ENCODE peak calls at places on chromosome 10, in nine cellular contexts. Z is A549, G is gastrocnemius medialis, F is testis, S is Peyer's patch, O is transverse colon, N is K562, I is adrenal gland, R is GM12891. J is an unnamed sample.

GRCh38 chr10:69814251-69814650 is 12.5 kb downstream of the COL13A1 start:
- DNase-seq in G (no peak), Z (no peak), I (no peak), N (no peak), S (no peak), F (no peak), R (no peak), O (no peak), J (no peak)

GRCh38 chr10:7444576-7445226 is 33.9 kb upstream of the SFMBT2 start:
- DNase-seq in I (no peak), F (peak; percentile 36), S (no peak), O (peak; percentile 17), R (no peak), N (no peak), Z (no peak), G (no peak), J (no peak)

GRCh38 chr10:30587522-30588031 is 42.0 kb downstream of the LYZL2 start:
- DNase-seq in F (peak; percentile 16), S (no peak), O (peak; percentile 64), G (peak; percentile 35), I (no peak), Z (no peak), N (no peak), R (no peak), J (no peak)

GRCh38 chr10:23171232-23171876 is 20.8 kb upstream of the PTF1A start:
- DNase-seq in I (peak; percentile 32), N (peak; percentile 43), G (no peak), O (no peak), F (peak; percentile 47), R (no peak), S (no peak), Z (no peak), J (no peak)

GRCh38 chr10:43206391-43207235 is 60.3 kb downstream of the RASGEF1A start:
- DNase-seq in Z (no peak), F (no peak), R (peak; percentile 9), S (peak; percentile 36), I (peak; percentile 7), N (no peak), G (no peak), O (peak; percentile 5), J (no peak)

GRCh38 chr10:94103902-94104301 is 110.2 kb downstream of the PLCE1 start:
- DNase-seq in G (no peak), O (no peak), F (no peak), Z (peak; percentile 14), I (no peak), S (no peak), N (no peak), R (no peak), J (no peak)

GRCh38 chr10:61781969-61782403 is 119.3 kb downstream of the CABCOCO1 start:
- DNase-seq in I (no peak), Z (no peak), G (no peak), N (peak; percentile 61), F (no peak), R (no peak), S (no peak), O (no peak), J (peak; percentile 37)

GRCh38 chr10:33132626-33133025 is 174.6 kb upstream of the ITGB1 start:
- DNase-seq in F (no peak), G (no peak), I (no peak), O (no peak), S (no peak), R (no peak), N (no peak), Z (peak; percentile 77), J (no peak)

DNA sequence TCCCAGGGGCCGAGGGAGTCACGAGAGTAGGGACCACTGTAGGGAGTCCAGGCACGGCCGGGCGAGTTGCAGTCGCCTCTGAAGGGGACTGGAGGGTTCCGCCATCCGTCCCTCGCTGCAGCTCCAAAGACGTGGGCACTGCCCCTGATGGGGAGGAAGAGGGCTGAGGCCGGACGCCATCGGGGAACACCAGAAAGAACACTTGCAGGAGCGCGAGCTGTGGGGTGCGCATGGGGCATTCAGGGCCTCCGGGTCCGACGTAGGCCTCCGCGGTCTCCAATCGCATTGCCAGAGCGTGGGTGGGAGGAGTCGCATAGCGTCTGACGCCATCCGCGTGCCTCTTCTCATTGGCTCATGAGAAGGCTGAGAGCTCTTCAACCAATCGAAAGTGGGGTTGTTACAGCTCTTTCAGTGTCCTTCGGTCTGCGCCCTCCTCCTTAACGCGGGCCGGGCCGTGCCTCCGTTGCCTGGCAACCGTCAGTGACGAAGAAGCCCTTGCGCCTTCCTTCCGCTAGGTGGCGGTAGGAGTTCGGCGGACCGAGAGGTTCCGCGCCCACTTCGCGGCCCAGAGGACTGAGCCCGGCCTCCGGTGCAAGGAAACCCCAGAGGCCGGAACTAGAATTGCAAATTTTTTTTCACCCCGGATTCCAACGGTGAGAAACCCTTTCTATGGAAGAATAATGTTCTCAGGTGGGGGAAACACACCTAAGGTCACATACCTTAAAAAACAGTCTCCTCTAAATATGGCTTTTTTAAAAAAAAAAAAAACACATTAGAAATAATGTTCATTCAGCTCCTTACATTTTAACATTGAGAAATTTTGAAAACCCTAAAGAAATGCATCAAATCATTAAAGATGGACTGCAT is at the start of gene TCTN3:
- DNase-seq in F (peak; percentile 99), G (peak; percentile 97), N (peak; percentile 97), O (peak; percentile 97), Z (peak; percentile 99), I (peak; percentile 96), R (peak; percentile 86), S (peak; percentile 95), J (peak; percentile 99)
- TF ChIP-seq POLR2A in F (no peak), G (peak; percentile 41), N (peak; percentile 73), O (peak; percentile 85), Z (peak; percentile 88), I (peak; percentile 70), R (peak; percentile 81), S (peak; percentile 45), J (peak; percentile 88)

GRCh38 chr10:26467639-26468038 is 29.5 kb downstream of the APBB1IP start:
- DNase-seq in Z (no peak), F (no peak), O (no peak), R (no peak), S (no peak), N (no peak), I (no peak), G (no peak), J (no peak)

GRCh38 chr10:26468291-26468690 is 30.1 kb downstream of the APBB1IP start:
- DNase-seq in N (no peak), F (no peak), G (no peak), I (no peak), O (no peak), Z (peak; percentile 35), S (no peak), R (no peak), J (no peak)

GRCh38 chr10:26464632-26465280 is 26.6 kb downstream of the APBB1IP start:
- DNase-seq in R (no peak), S (no peak), Z (no peak), G (no peak), F (no peak), O (no peak), N (no peak), I (no peak), J (no peak)

GRCh38 chr10:26472440-26472778 is 34.3 kb downstream of the APBB1IP start:
- DNase-seq in I (no peak), O (no peak), R (no peak), S (no peak), N (no peak), F (no peak), Z (no peak), G (no peak), J (no peak)

GRCh38 chr10:26468691-26469090 is 30.6 kb downstream of the APBB1IP start:
- DNase-seq in S (no peak), N (no peak), G (no peak), I (no peak), Z (no peak), O (peak; percentile 33), F (no peak), R (no peak), J (no peak)
- TF ChIP-seq POLR2A in S (no peak), N (no peak), G (no peak), I (no peak), Z (no peak), O (no peak), F (no peak), R (no peak), J (no peak)

GRCh38 chr10:112448903-112449302 is 1.9 kb downstream of the VTI1A start:
- DNase-seq in F (no peak), N (no peak), S (no peak), Z (no peak), R (no peak), O (no peak), G (no peak), I (no peak), J (no peak)

GRCh38 chr10:112441520-112441919 is 5.2 kb downstream of the ZDHHC6 start:
- DNase-seq in Z (no peak), I (no peak), G (no peak), S (no peak), N (no peak), O (no peak), R (no peak), F (no peak), J (no peak)

GRCh38 chr10:112442063-112442462 is 4.7 kb downstream of the ZDHHC6 start:
- DNase-seq in S (no peak), G (no peak), I (no peak), O (no peak), R (no peak), F (no peak), Z (no peak), N (no peak), J (no peak)

GRCh38 chr10:112446855-112447691 is at the start of the genes VTI1A and ZDHHC6:
- DNase-seq in R (peak; percentile 60), N (peak; percentile 74), S (peak; percentile 89), G (peak; percentile 83), Z (peak; percentile 89), I (peak; percentile 84), O (peak; percentile 88), F (peak; percentile 88), J (peak; percentile 60)

GRCh38 chr10:112446055-112446854 is 459 bp downstream of the ZDHHC6 start:
- DNase-seq in O (peak; percentile 28), R (no peak), I (no peak), N (no peak), S (no peak), Z (no peak), F (no peak), G (no peak), J (no peak)
- TF ChIP-seq POLR2A in O (no peak), R (no peak), I (no peak), N (peak; percentile 84), S (no peak), Z (no peak), F (no peak), G (peak; percentile 41), J (no peak)

GRCh38 chr10:79067241-79068202 is 1.2 kb upstream of the ZMIZ1 start:
- DNase-seq in R (peak; percentile 88), S (peak; percentile 94), F (peak; percentile 91), Z (peak; percentile 85), G (peak; percentile 87), I (peak; percentile 92), O (peak; percentile 92), N (peak; percentile 95), J (peak; percentile 93)

GRCh38 chr10:79069325-79070090 is 742 bp downstream of the ZMIZ1 start:
- DNase-seq in G (peak; percentile 50), R (no peak), I (peak; percentile 55), O (peak; percentile 64), Z (peak; percentile 29), S (peak; percentile 75), F (peak; percentile 38), N (peak; percentile 79), J (peak; percentile 50)

GRCh38 chr10:79070091-79070610 is 1.4 kb downstream of the ZMIZ1 start:
- DNase-seq in G (no peak), I (peak; percentile 53), N (peak; percentile 68), F (peak; percentile 36), S (peak; percentile 81), O (peak; percentile 52), R (no peak), Z (no peak), J (peak; percentile 49)

GRCh38 chr10:79068203-79068561 is 584 bp upstream of the ZMIZ1 start:
- DNase-seq in N (peak; percentile 52), Z (no peak), I (peak; percentile 49), S (peak; percentile 66), G (no peak), O (no peak), R (no peak), F (no peak), J (peak; percentile 32)

GRCh38 chr10:79068562-79069324 is at the start of gene ZMIZ1:
- DNase-seq in I (peak; percentile 90), S (peak; percentile 91), R (peak; percentile 85), O (peak; percentile 91), G (peak; percentile 91), Z (peak; percentile 92), F (peak; percentile 91), N (peak; percentile 83), J (peak; percentile 98)
- TF ChIP-seq POLR2A in I (peak; percentile 93), S (peak; percentile 88), R (no peak), O (peak; percentile 57), G (peak; percentile 97), Z (peak; percentile 62), F (no peak), N (no peak), J (peak; percentile 66)

J was measured in H54.